ENCODE peak calls at places on chromosomes 5 and 9, in nine cellular contexts. One of them, this sample, is unnamed.

GRCh38 chr5:138263581-138263980 is 10.8 kb downstream of the GFRA3 start:
- DNase-seq in fibroblast of mammary gland: no peak
- DNase-seq in uterus: no peak
- DNase-seq in GM23248: no peak
- DNase-seq in brain microvascular endothelial cell: no peak
- DNase-seq in upper lobe of right lung: no peak
- DNase-seq in psoas muscle: no peak
- DNase-seq in kidney epithelial cell: no peak
- DNase-seq in aorta: no peak
- DNase-seq in this sample: no peak

GRCh38 chr5:115475768-115476167 is 68.8 kb downstream of the FEM1C start:
- DNase-seq in fibroblast of mammary gland: no peak
- DNase-seq in uterus: no peak
- DNase-seq in GM23248: no peak
- DNase-seq in brain microvascular endothelial cell: no peak
- DNase-seq in upper lobe of right lung: no peak
- DNase-seq in psoas muscle: no peak
- DNase-seq in kidney epithelial cell: no peak
- DNase-seq in aorta: no peak
- DNase-seq in this sample: no peak

GRCh38 chr5:95924720-95925119 is 36.9 kb downstream of the ELL2 start:
- DNase-seq in fibroblast of mammary gland: no peak
- DNase-seq in uterus: no peak
- DNase-seq in GM23248: no peak
- DNase-seq in brain microvascular endothelial cell: no peak
- DNase-seq in upper lobe of right lung: no peak
- DNase-seq in psoas muscle: no peak
- DNase-seq in kidney epithelial cell: no peak
- DNase-seq in aorta: no peak
- DNase-seq in this sample: no peak

GRCh38 chr9:34545497-34545896 is 22.7 kb upstream of the ENHO start:
- DNase-seq in fibroblast of mammary gland: no peak
- DNase-seq in uterus: no peak
- DNase-seq in GM23248: no peak
- DNase-seq in brain microvascular endothelial cell: no peak
- DNase-seq in upper lobe of right lung: peak
- DNase-seq in psoas muscle: no peak
- DNase-seq in kidney epithelial cell: no peak
- DNase-seq in aorta: peak
- DNase-seq in this sample: no peak

GRCh38 chr9:81455417-81455816 is 233.9 kb downstream of the TLE1 start:
- DNase-seq in fibroblast of mammary gland: no peak
- DNase-seq in uterus: no peak
- DNase-seq in GM23248: no peak
- DNase-seq in brain microvascular endothelial cell: no peak
- DNase-seq in upper lobe of right lung: no peak
- DNase-seq in psoas muscle: no peak
- DNase-seq in kidney epithelial cell: no peak
- DNase-seq in aorta: no peak
- DNase-seq in this sample: no peak

GRCh38 chr5:52469835-52470234 is 317.9 kb upstream of the ITGA1 start:
- DNase-seq in fibroblast of mammary gland: no peak
- DNase-seq in uterus: no peak
- DNase-seq in GM23248: no peak
- DNase-seq in brain microvascular endothelial cell: no peak
- DNase-seq in upper lobe of right lung: no peak
- DNase-seq in psoas muscle: no peak
- DNase-seq in kidney epithelial cell: no peak
- DNase-seq in aorta: no peak
- DNase-seq in this sample: peak

GRCh38 chr9:132894343-132894742 is 15.6 kb downstream of the SPACA9 start:
- DNase-seq in fibroblast of mammary gland: no peak
- DNase-seq in uterus: no peak
- DNase-seq in GM23248: peak
- DNase-seq in brain microvascular endothelial cell: no peak
- DNase-seq in upper lobe of right lung: no peak
- DNase-seq in psoas muscle: no peak
- DNase-seq in kidney epithelial cell: no peak
- DNase-seq in aorta: no peak
- DNase-seq in this sample: no peak

GRCh38 chr9:84886866-84887265 is 217.3 kb downstream of the NTRK2 start:
- DNase-seq in fibroblast of mammary gland: no peak
- DNase-seq in uterus: no peak
- DNase-seq in GM23248: no peak
- DNase-seq in brain microvascular endothelial cell: no peak
- DNase-seq in upper lobe of right lung: no peak
- DNase-seq in psoas muscle: no peak
- DNase-seq in kidney epithelial cell: no peak
- DNase-seq in aorta: no peak
- DNase-seq in this sample: no peak

GRCh38 chr5:63247651-63248050 is 669.0 kb downstream of the LRRC70 start:
- DNase-seq in fibroblast of mammary gland: peak
- DNase-seq in uterus: no peak
- DNase-seq in GM23248: peak
- DNase-seq in brain microvascular endothelial cell: peak
- DNase-seq in upper lobe of right lung: no peak
- DNase-seq in psoas muscle: no peak
- DNase-seq in kidney epithelial cell: no peak
- DNase-seq in aorta: no peak
- DNase-seq in this sample: no peak

GRCh38 chr9:20621553-20622329 is 558 bp downstream of the MLLT3 start:
- DNase-seq in fibroblast of mammary gland: peak
- DNase-seq in uterus: peak
- DNase-seq in GM23248: peak
- DNase-seq in brain microvascular endothelial cell: peak
- DNase-seq in upper lobe of right lung: peak
- DNase-seq in psoas muscle: peak
- DNase-seq in kidney epithelial cell: no peak
- DNase-seq in aorta: peak
- DNase-seq in this sample: peak

GRCh38 chr5:42951169-42951846 is 88.8 kb downstream of the ANXA2R start:
- DNase-seq in fibroblast of mammary gland: peak
- DNase-seq in uterus: peak
- DNase-seq in GM23248: peak
- DNase-seq in brain microvascular endothelial cell: peak
- DNase-seq in upper lobe of right lung: peak
- DNase-seq in psoas muscle: peak
- DNase-seq in kidney epithelial cell: no peak
- DNase-seq in aorta: peak
- DNase-seq in this sample: no peak

GRCh38 chr9:125744616-125745387 is 2.4 kb upstream of the PBX3 start:
- DNase-seq in fibroblast of mammary gland: peak
- DNase-seq in uterus: no peak
- DNase-seq in GM23248: peak
- DNase-seq in brain microvascular endothelial cell: no peak
- DNase-seq in upper lobe of right lung: no peak
- DNase-seq in psoas muscle: no peak
- DNase-seq in kidney epithelial cell: no peak
- DNase-seq in aorta: no peak
- DNase-seq in this sample: no peak

GRCh38 chr5:93735378-93735777 is 6.0 kb downstream of the POU5F2 start:
- DNase-seq in fibroblast of mammary gland: peak
- DNase-seq in uterus: no peak
- DNase-seq in GM23248: peak
- DNase-seq in brain microvascular endothelial cell: peak
- DNase-seq in upper lobe of right lung: no peak
- DNase-seq in psoas muscle: no peak
- DNase-seq in kidney epithelial cell: no peak
- DNase-seq in aorta: no peak
- DNase-seq in this sample: no peak

GRCh38 chr9:110065527-110065926 is 142.4 kb downstream of the C9orf152 start:
- DNase-seq in fibroblast of mammary gland: peak
- DNase-seq in uterus: no peak
- DNase-seq in GM23248: peak
- DNase-seq in brain microvascular endothelial cell: no peak
- DNase-seq in upper lobe of right lung: no peak
- DNase-seq in psoas muscle: no peak
- DNase-seq in kidney epithelial cell: no peak
- DNase-seq in aorta: no peak
- DNase-seq in this sample: no peak

GRCh38 chr5:39201160-39201794 is 18.1 kb downstream of the FYB1 start:
- DNase-seq in fibroblast of mammary gland: no peak
- DNase-seq in uterus: no peak
- DNase-seq in GM23248: no peak
- DNase-seq in brain microvascular endothelial cell: no peak
- DNase-seq in upper lobe of right lung: no peak
- DNase-seq in psoas muscle: no peak
- DNase-seq in kidney epithelial cell: no peak
- DNase-seq in aorta: no peak
- DNase-seq in this sample: no peak

GRCh38 chr5:39203291-39203922 is 16.0 kb downstream of the FYB1 start:
- DNase-seq in fibroblast of mammary gland: no peak
- DNase-seq in uterus: no peak
- DNase-seq in GM23248: no peak
- DNase-seq in brain microvascular endothelial cell: no peak
- DNase-seq in upper lobe of right lung: no peak
- DNase-seq in psoas muscle: no peak
- DNase-seq in kidney epithelial cell: no peak
- DNase-seq in aorta: no peak
- DNase-seq in this sample: no peak

GRCh38 chr5:39201795-39202593 is 17.4 kb downstream of the FYB1 start:
- DNase-seq in fibroblast of mammary gland: no peak
- DNase-seq in uterus: no peak
- DNase-seq in GM23248: no peak
- DNase-seq in brain microvascular endothelial cell: no peak
- DNase-seq in upper lobe of right lung: no peak
- DNase-seq in psoas muscle: no peak
- DNase-seq in kidney epithelial cell: no peak
- DNase-seq in aorta: no peak
- DNase-seq in this sample: no peak

GRCh38 chr5:39203951-39204350 is 15.4 kb downstream of the FYB1 start:
- DNase-seq in fibroblast of mammary gland: no peak
- DNase-seq in uterus: no peak
- DNase-seq in GM23248: no peak
- DNase-seq in brain microvascular endothelial cell: no peak
- DNase-seq in upper lobe of right lung: no peak
- DNase-seq in psoas muscle: no peak
- DNase-seq in kidney epithelial cell: no peak
- DNase-seq in aorta: no peak
- DNase-seq in this sample: no peak

DNA sequence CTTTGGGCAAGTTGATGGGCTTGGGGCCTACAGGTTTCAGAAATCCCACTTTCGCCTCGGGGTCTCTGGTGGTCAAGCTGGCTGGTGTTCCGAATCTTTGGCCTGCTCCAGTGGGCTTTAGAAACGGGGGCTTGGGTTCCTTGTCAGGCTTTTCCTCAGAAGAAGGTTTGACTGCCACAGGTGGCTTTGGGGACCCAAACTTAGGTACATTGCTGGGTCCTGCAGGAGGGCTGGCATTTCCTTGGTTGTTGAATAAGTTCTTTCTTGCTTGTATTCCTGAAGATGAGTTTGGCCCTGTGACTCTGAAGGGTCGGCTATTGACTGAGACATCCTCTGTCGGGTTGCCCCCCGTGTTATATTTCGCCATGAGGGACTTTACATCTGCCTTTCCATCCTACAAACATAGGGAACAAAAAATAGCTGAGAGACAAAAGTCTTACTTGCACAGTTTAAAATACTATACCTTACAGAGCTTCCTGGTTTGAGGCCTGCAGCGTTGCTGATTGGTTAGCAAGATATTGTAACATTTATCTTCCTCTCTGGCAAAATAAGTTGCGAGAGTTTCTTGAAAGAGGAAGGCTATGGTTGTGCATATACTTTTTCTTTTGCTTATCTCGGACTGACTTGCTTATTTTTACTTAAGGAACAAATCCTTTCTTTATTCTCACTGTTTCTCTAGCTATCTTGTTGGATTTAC is 16.6 kb downstream of the FYB1 start:
- DNase-seq in fibroblast of mammary gland: no peak
- DNase-seq in uterus: no peak
- DNase-seq in GM23248: no peak
- DNase-seq in brain microvascular endothelial cell: no peak
- DNase-seq in upper lobe of right lung: no peak
- DNase-seq in psoas muscle: no peak
- DNase-seq in kidney epithelial cell: no peak
- DNase-seq in aorta: no peak
- DNase-seq in this sample: no peak
- H3K4me3 ChIP-seq in fibroblast of mammary gland: no peak
- H3K4me3 ChIP-seq in uterus: no peak
- H3K4me3 ChIP-seq in GM23248: no peak
- H3K4me3 ChIP-seq in brain microvascular endothelial cell: no peak
- H3K4me3 ChIP-seq in upper lobe of right lung: peak
- H3K4me3 ChIP-seq in psoas muscle: no peak
- H3K4me3 ChIP-seq in kidney epithelial cell: no peak
- H3K4me3 ChIP-seq in aorta: no peak
- H3K4me3 ChIP-seq in this sample: no peak

DNA sequence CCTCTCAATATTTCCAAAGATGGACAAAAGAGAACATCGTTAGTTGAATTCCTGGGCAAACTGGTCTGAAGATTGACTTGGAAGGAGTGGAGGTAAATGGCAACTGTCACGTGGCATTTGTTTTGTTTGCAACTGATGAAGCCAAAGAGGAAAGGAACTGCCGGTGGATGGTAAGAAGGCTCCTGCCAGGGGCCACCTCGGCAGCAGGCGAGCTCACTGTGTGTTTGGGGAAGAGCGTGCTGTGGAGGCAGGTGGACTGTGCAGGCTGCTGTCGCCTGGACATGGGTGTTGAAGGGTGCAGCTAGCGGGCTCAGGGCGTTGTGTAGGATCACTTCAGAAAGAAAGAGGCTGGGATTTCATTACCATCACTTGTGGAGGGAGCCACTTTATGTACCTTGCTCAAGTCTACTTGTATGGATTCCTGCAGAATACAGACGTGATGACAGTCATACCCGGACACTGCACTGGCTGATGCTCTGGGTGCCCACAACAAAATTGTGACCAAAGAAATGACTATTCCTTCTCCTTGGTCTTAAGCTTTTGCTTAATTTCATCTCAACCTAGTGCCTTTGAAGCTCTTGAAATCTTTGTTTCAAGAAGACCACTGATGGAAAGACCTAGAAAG is 72.7 kb downstream of the MAP1B start:
- DNase-seq in fibroblast of mammary gland: peak
- DNase-seq in uterus: no peak
- DNase-seq in GM23248: peak
- DNase-seq in brain microvascular endothelial cell: no peak
- DNase-seq in upper lobe of right lung: no peak
- DNase-seq in psoas muscle: no peak
- DNase-seq in kidney epithelial cell: no peak
- DNase-seq in aorta: no peak
- DNase-seq in this sample: no peak
- H3K4me3 ChIP-seq in fibroblast of mammary gland: peak
- H3K4me3 ChIP-seq in uterus: peak
- H3K4me3 ChIP-seq in GM23248: peak
- H3K4me3 ChIP-seq in brain microvascular endothelial cell: peak
- H3K4me3 ChIP-seq in upper lobe of right lung: no peak
- H3K4me3 ChIP-seq in psoas muscle: peak
- H3K4me3 ChIP-seq in kidney epithelial cell: no peak
- H3K4me3 ChIP-seq in aorta: peak
- H3K4me3 ChIP-seq in this sample: no peak

GRCh38 chr5:132681476-132681831 is 7.7 kb downstream of the IL4 start:
- DNase-seq in fibroblast of mammary gland: no peak
- DNase-seq in uterus: no peak
- DNase-seq in GM23248: no peak
- DNase-seq in brain microvascular endothelial cell: no peak
- DNase-seq in upper lobe of right lung: no peak
- DNase-seq in psoas muscle: no peak
- DNase-seq in kidney epithelial cell: no peak
- DNase-seq in aorta: no peak
- DNase-seq in this sample: no peak
- H3K4me3 ChIP-seq in fibroblast of mammary gland: no peak
- H3K4me3 ChIP-seq in uterus: no peak
- H3K4me3 ChIP-seq in GM23248: no peak
- H3K4me3 ChIP-seq in brain microvascular endothelial cell: no peak
- H3K4me3 ChIP-seq in upper lobe of right lung: no peak
- H3K4me3 ChIP-seq in psoas muscle: no peak
- H3K4me3 ChIP-seq in kidney epithelial cell: no peak
- H3K4me3 ChIP-seq in aorta: no peak
- H3K4me3 ChIP-seq in this sample: no peak

GRCh38 chr9:113873446-113873845 is 2.7 kb upstream of the ZNF618 start:
- DNase-seq in fibroblast of mammary gland: no peak
- DNase-seq in uterus: no peak
- DNase-seq in GM23248: no peak
- DNase-seq in brain microvascular endothelial cell: no peak
- DNase-seq in upper lobe of right lung: no peak
- DNase-seq in psoas muscle: no peak
- DNase-seq in kidney epithelial cell: no peak
- DNase-seq in aorta: no peak
- DNase-seq in this sample: no peak
- H3K4me3 ChIP-seq in fibroblast of mammary gland: no peak
- H3K4me3 ChIP-seq in uterus: no peak
- H3K4me3 ChIP-seq in GM23248: no peak
- H3K4me3 ChIP-seq in brain microvascular endothelial cell: no peak
- H3K4me3 ChIP-seq in upper lobe of right lung: no peak
- H3K4me3 ChIP-seq in psoas muscle: no peak
- H3K4me3 ChIP-seq in kidney epithelial cell: no peak
- H3K4me3 ChIP-seq in aorta: no peak
- H3K4me3 ChIP-seq in this sample: no peak